ENCODE peak calls at places on chromosome 7, in four cellular contexts. F is GM12878, H is HepG2, J is SK-N-SH. D is an unnamed sample.

GRCh38 chr7:66276363-66276762 is 71.2 kb downstream of the TPST1 start:
- DNase-seq in J (no peak), H (no peak), F (no peak), D (no peak)

GRCh38 chr7:91288208-91288824 is 24.1 kb downstream of the FZD1 start:
- DNase-seq in H (peak), J (no peak), F (no peak), D (no peak)

GRCh38 chr7:151834281-151835035 is 42.5 kb downstream of the PRKAG2 start:
- DNase-seq in J (no peak), H (no peak), F (no peak), D (no peak)

GRCh38 chr7:80312139-80312661 is 177.6 kb downstream of the GNAI1 start:
- DNase-seq in F (no peak), J (no peak), H (peak), D (peak)

GRCh38 chr7:121080913-121081326 is 92.4 kb downstream of the CPED1 start:
- DNase-seq in J (no peak), F (no peak), H (no peak), D (no peak)

GRCh38 chr7:125409921-125410320 is 480.3 kb upstream of the POT1 start:
- DNase-seq in F (no peak), J (no peak), H (no peak), D (no peak)

GRCh38 chr7:71191766-71192165 is 59.8 kb downstream of the GALNT17 start:
- DNase-seq in J (no peak), F (no peak), H (no peak), D (no peak)

GRCh38 chr7:5500777-5501350 is 77.2 kb upstream of the TNRC18 start:
- DNase-seq in F (no peak), H (no peak), J (peak), D (no peak)

DNA sequence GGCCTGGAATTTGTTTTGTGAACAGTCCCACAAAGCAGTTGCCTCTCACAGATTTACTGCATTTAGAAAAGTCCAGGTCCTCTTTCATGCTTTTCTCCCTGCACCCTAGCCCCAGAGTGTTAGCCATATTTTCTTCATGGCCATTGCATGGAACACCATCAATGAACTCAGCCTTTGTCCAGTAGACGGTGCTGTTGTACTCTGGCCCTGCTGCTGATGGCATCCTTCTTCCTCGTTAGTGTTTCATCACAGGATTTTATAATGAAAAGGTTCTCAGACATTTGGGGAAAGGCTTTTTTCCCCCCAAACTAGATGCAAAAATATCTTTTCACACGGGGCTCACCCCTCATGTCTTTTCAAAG is 93.0 kb upstream of the SLC25A13 start:
- DNase-seq in F (peak), J (peak), H (peak), D (no peak)
- TF ChIP-seq PBX3 in F (no peak), J (no peak), H (no peak), D (no peak)

GRCh38 chr7:94452257-94452656 is 57.4 kb upstream of the CASD1 start:
- DNase-seq in F (no peak), J (no peak), H (no peak), D (no peak)
- TF ChIP-seq PBX3 in F (no peak), J (no peak), H (no peak), D (no peak)

DNA sequence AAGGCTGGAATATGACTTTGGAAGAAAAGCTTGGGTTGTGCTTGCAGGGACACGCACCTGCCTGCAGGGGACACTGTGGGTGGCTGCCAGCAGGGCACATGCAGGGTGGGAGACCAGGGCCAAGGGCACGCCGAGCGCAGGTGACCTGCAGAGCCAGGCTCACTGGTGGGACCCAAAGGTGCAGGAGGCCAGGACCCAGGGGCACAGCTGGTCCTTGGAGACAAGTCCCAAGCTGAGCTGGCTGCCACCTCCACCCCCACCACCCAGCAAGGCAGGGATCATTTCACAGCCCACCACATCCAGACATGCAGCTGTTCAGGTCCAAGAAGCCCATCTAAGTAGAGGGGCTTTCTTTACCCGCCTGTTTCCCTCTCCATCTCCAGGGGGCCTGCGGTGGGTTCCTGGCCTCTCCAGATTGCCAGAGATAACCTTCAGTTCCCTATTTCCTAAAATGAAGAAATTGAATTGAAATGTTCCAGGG is 13.8 kb upstream of the CLIP2 start:
- DNase-seq in F (no peak), H (no peak), J (peak), D (no peak)
- TF ChIP-seq PBX3 in F (no peak), H (no peak), J (no peak), D (no peak)

GRCh38 chr7:90271753-90272152 is 26.8 kb downstream of the CFAP69 start:
- DNase-seq in J (no peak), F (no peak), H (peak), D (no peak)
- TF ChIP-seq PBX3 in J (peak), F (no peak), H (no peak), D (no peak)

DNA sequence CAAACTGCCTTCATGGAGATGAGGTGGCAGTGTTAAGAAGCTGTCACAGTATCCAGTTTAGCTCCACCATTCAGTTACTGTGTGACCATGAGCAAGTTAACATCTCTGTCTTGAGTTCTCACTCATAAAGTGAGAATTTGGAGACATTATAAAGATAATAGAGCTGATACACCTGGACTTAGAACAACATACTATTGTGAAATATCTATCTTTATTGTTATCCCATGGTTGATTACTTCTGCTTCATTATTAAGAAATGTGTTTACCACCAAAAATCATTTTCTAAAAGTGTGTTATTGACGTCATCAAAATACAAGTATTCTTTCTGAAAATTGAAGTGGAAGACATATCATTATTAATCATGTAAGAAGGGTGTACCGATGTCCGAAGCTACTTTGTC is 166.9 kb downstream of the SEMA3A start:
- DNase-seq in F (no peak), H (no peak), J (no peak), D (no peak)
- TF ChIP-seq PBX3 in F (no peak), H (no peak), J (no peak), D (no peak)

GRCh38 chr7:82467020-82467419 is 23.4 kb upstream of the CACNA2D1 start:
- DNase-seq in F (no peak), J (no peak), H (no peak), D (no peak)

GRCh38 chr7:82464372-82464771 is 20.8 kb upstream of the CACNA2D1 start:
- DNase-seq in H (no peak), J (no peak), F (no peak), D (no peak)

GRCh38 chr7:82469207-82469606 is 25.6 kb upstream of the CACNA2D1 start:
- DNase-seq in H (no peak), J (no peak), F (no peak), D (no peak)

GRCh38 chr7:82471351-82472020 is 27.9 kb upstream of the CACNA2D1 start:
- DNase-seq in J (no peak), F (no peak), H (no peak), D (no peak)

GRCh38 chr7:82468435-82468834 is 24.9 kb upstream of the CACNA2D1 start:
- DNase-seq in J (no peak), H (no peak), F (no peak), D (no peak)
- TF ChIP-seq PBX3 in J (no peak), H (no peak), F (no peak), D (no peak)

GRCh38 chr7:3195160-3195559 is 105.9 kb upstream of the SDK1 start:
- DNase-seq in J (no peak), H (no peak), F (no peak), D (no peak)

GRCh38 chr7:3194501-3195141 is 106.4 kb upstream of the SDK1 start:
- DNase-seq in H (peak), F (no peak), J (no peak), D (peak)

GRCh38 chr7:3193721-3194120 is 107.3 kb upstream of the SDK1 start:
- DNase-seq in F (no peak), J (no peak), H (no peak), D (no peak)

GRCh38 chr7:3188946-3189345 is 112.1 kb upstream of the SDK1 start:
- DNase-seq in J (no peak), F (no peak), H (no peak), D (no peak)

DNA sequence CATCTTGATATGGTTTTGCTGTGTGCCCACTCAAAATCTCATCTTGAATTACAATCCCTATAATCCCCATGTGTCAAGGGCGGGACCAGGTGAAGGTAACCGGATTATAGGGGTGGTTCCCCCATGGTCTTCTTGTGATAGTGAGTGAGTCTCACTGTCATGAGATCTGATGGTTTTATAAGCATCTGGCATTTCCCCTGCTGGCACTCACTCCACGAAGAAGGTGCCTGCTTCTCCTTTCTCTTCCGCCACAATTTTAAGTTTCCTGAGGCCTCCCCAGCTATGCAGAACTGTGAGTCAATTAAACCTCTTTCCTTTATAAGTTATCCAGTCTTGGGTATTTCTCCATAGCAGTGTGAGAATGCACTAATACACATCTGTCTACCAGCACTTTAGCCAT is 109.5 kb upstream of the SDK1 start:
- DNase-seq in H (no peak), F (no peak), J (no peak), D (no peak)
- TF ChIP-seq PBX3 in H (no peak), F (no peak), J (no peak), D (no peak)

GRCh38 chr7:94258418-94258817 is 136.3 kb upstream of the COL1A2 start:
- DNase-seq in J (peak), H (no peak), F (no peak), D (no peak)
- TF ChIP-seq PBX3 in J (no peak), H (no peak), F (no peak), D (no peak)

D was measured in A549.